ENCODE peak calls at places on chromosomes 2 and 18, in nine cellular contexts. One of them, this sample, is unnamed.

GRCh38 chr18:60469396-60469795 is 96.8 kb upstream of the MC4R start:
- DNase-seq in nephron progenitor cell: no peak
- DNase-seq in left cardiac atrium: no peak
- DNase-seq in M059J: no peak
- DNase-seq in stimulated activated CD4-positive, alpha-beta T cell treated with anti-CD3 and anti-CD28 coated beads, Interleukin-15, amount 100 ng/mL, for 1 hour: no peak
- DNase-seq in cerebellar nuclear complex: no peak
- DNase-seq in anterior cingulate cortex: no peak
- DNase-seq in H54: no peak
- DNase-seq in mucosa of gallbladder: no peak
- DNase-seq in this sample: no peak

GRCh38 chr18:10499230-10499629 is 26.6 kb upstream of the NAPG start:
- DNase-seq in H54: no peak
- DNase-seq in stimulated activated CD4-positive, alpha-beta T cell treated with anti-CD3 and anti-CD28 coated beads, Interleukin-15, amount 100 ng/mL, for 1 hour: no peak
- DNase-seq in left cardiac atrium: no peak
- DNase-seq in nephron progenitor cell: no peak
- DNase-seq in anterior cingulate cortex: no peak
- DNase-seq in M059J: no peak
- DNase-seq in cerebellar nuclear complex: no peak
- DNase-seq in mucosa of gallbladder: no peak
- DNase-seq in this sample: no peak

GRCh38 chr2:163471947-163472346 is 263.9 kb downstream of the FIGN start:
- DNase-seq in cerebellar nuclear complex: no peak
- DNase-seq in H54: no peak
- DNase-seq in left cardiac atrium: no peak
- DNase-seq in anterior cingulate cortex: no peak
- DNase-seq in stimulated activated CD4-positive, alpha-beta T cell treated with anti-CD3 and anti-CD28 coated beads, Interleukin-15, amount 100 ng/mL, for 1 hour: no peak
- DNase-seq in mucosa of gallbladder: no peak
- DNase-seq in nephron progenitor cell: no peak
- DNase-seq in M059J: peak
- DNase-seq in this sample: peak

GRCh38 chr2:234500394-234501006 is 3.6 kb upstream of the ARL4C start:
- DNase-seq in left cardiac atrium: peak
- DNase-seq in nephron progenitor cell: peak
- DNase-seq in H54: no peak
- DNase-seq in stimulated activated CD4-positive, alpha-beta T cell treated with anti-CD3 and anti-CD28 coated beads, Interleukin-15, amount 100 ng/mL, for 1 hour: peak
- DNase-seq in cerebellar nuclear complex: no peak
- DNase-seq in anterior cingulate cortex: no peak
- DNase-seq in M059J: peak
- DNase-seq in mucosa of gallbladder: peak
- DNase-seq in this sample: peak

GRCh38 chr2:203855274-203855673 is 12.3 kb upstream of the CTLA4 start:
- DNase-seq in cerebellar nuclear complex: no peak
- DNase-seq in left cardiac atrium: no peak
- DNase-seq in M059J: no peak
- DNase-seq in mucosa of gallbladder: no peak
- DNase-seq in H54: no peak
- DNase-seq in anterior cingulate cortex: no peak
- DNase-seq in stimulated activated CD4-positive, alpha-beta T cell treated with anti-CD3 and anti-CD28 coated beads, Interleukin-15, amount 100 ng/mL, for 1 hour: no peak
- DNase-seq in nephron progenitor cell: no peak
- DNase-seq in this sample: no peak

GRCh38 chr2:6074303-6074702 is 382.1 kb downstream of the SOX11 start:
- DNase-seq in mucosa of gallbladder: no peak
- DNase-seq in left cardiac atrium: no peak
- DNase-seq in cerebellar nuclear complex: no peak
- DNase-seq in anterior cingulate cortex: no peak
- DNase-seq in M059J: no peak
- DNase-seq in H54: no peak
- DNase-seq in nephron progenitor cell: no peak
- DNase-seq in stimulated activated CD4-positive, alpha-beta T cell treated with anti-CD3 and anti-CD28 coated beads, Interleukin-15, amount 100 ng/mL, for 1 hour: no peak
- DNase-seq in this sample: no peak

GRCh38 chr2:60392014-60392391 is 161.5 kb downstream of the BCL11A start:
- DNase-seq in nephron progenitor cell: no peak
- DNase-seq in H54: no peak
- DNase-seq in stimulated activated CD4-positive, alpha-beta T cell treated with anti-CD3 and anti-CD28 coated beads, Interleukin-15, amount 100 ng/mL, for 1 hour: no peak
- DNase-seq in mucosa of gallbladder: no peak
- DNase-seq in M059J: no peak
- DNase-seq in cerebellar nuclear complex: no peak
- DNase-seq in left cardiac atrium: no peak
- DNase-seq in anterior cingulate cortex: no peak
- DNase-seq in this sample: no peak

GRCh38 chr2:145593991-145594702 is 1074.2 kb upstream of the ZEB2 start:
- DNase-seq in stimulated activated CD4-positive, alpha-beta T cell treated with anti-CD3 and anti-CD28 coated beads, Interleukin-15, amount 100 ng/mL, for 1 hour: no peak
- DNase-seq in nephron progenitor cell: no peak
- DNase-seq in anterior cingulate cortex: no peak
- DNase-seq in H54: peak
- DNase-seq in M059J: peak
- DNase-seq in mucosa of gallbladder: no peak
- DNase-seq in left cardiac atrium: no peak
- DNase-seq in cerebellar nuclear complex: no peak
- DNase-seq in this sample: peak

GRCh38 chr18:25141796-25142365 is 210.1 kb downstream of the ZNF521 start:
- DNase-seq in left cardiac atrium: no peak
- DNase-seq in cerebellar nuclear complex: peak
- DNase-seq in H54: no peak
- DNase-seq in anterior cingulate cortex: no peak
- DNase-seq in nephron progenitor cell: no peak
- DNase-seq in stimulated activated CD4-positive, alpha-beta T cell treated with anti-CD3 and anti-CD28 coated beads, Interleukin-15, amount 100 ng/mL, for 1 hour: no peak
- DNase-seq in mucosa of gallbladder: no peak
- DNase-seq in M059J: no peak
- DNase-seq in this sample: no peak

GRCh38 chr2:119136093-119136492 is 22.5 kb downstream of the C1QL2 start:
- DNase-seq in stimulated activated CD4-positive, alpha-beta T cell treated with anti-CD3 and anti-CD28 coated beads, Interleukin-15, amount 100 ng/mL, for 1 hour: no peak
- DNase-seq in M059J: peak
- DNase-seq in anterior cingulate cortex: no peak
- DNase-seq in mucosa of gallbladder: no peak
- DNase-seq in nephron progenitor cell: no peak
- DNase-seq in left cardiac atrium: no peak
- DNase-seq in cerebellar nuclear complex: no peak
- DNase-seq in H54: peak
- DNase-seq in this sample: no peak

GRCh38 chr2:101516833-101517690 is 42.1 kb upstream of the RFX8 start:
- DNase-seq in nephron progenitor cell: no peak
- DNase-seq in stimulated activated CD4-positive, alpha-beta T cell treated with anti-CD3 and anti-CD28 coated beads, Interleukin-15, amount 100 ng/mL, for 1 hour: no peak
- DNase-seq in H54: peak
- DNase-seq in mucosa of gallbladder: no peak
- DNase-seq in cerebellar nuclear complex: no peak
- DNase-seq in anterior cingulate cortex: no peak
- DNase-seq in left cardiac atrium: no peak
- DNase-seq in M059J: peak
- DNase-seq in this sample: peak

GRCh38 chr2:48414980-48415764 is 114.8 kb upstream of the STON1 start:
- DNase-seq in M059J: peak
- DNase-seq in H54: no peak
- DNase-seq in cerebellar nuclear complex: peak
- DNase-seq in nephron progenitor cell: no peak
- DNase-seq in stimulated activated CD4-positive, alpha-beta T cell treated with anti-CD3 and anti-CD28 coated beads, Interleukin-15, amount 100 ng/mL, for 1 hour: no peak
- DNase-seq in mucosa of gallbladder: no peak
- DNase-seq in anterior cingulate cortex: peak
- DNase-seq in left cardiac atrium: peak
- DNase-seq in this sample: peak

GRCh38 chr2:56011624-56012023 is 88.0 kb upstream of the EFEMP1 start:
- DNase-seq in mucosa of gallbladder: no peak
- DNase-seq in M059J: no peak
- DNase-seq in cerebellar nuclear complex: no peak
- DNase-seq in left cardiac atrium: no peak
- DNase-seq in stimulated activated CD4-positive, alpha-beta T cell treated with anti-CD3 and anti-CD28 coated beads, Interleukin-15, amount 100 ng/mL, for 1 hour: no peak
- DNase-seq in anterior cingulate cortex: no peak
- DNase-seq in H54: no peak
- DNase-seq in nephron progenitor cell: no peak
- DNase-seq in this sample: no peak

GRCh38 chr2:230925443-230925878 is 419 bp upstream of the GPR55 start:
- DNase-seq in nephron progenitor cell: no peak
- DNase-seq in M059J: no peak
- DNase-seq in left cardiac atrium: no peak
- DNase-seq in stimulated activated CD4-positive, alpha-beta T cell treated with anti-CD3 and anti-CD28 coated beads, Interleukin-15, amount 100 ng/mL, for 1 hour: no peak
- DNase-seq in H54: no peak
- DNase-seq in anterior cingulate cortex: no peak
- DNase-seq in mucosa of gallbladder: no peak
- DNase-seq in cerebellar nuclear complex: no peak
- DNase-seq in this sample: no peak

GRCh38 chr2:52895726-52896340 is 871.8 kb upstream of the CHAC2 start:
- DNase-seq in cerebellar nuclear complex: no peak
- DNase-seq in nephron progenitor cell: no peak
- DNase-seq in left cardiac atrium: no peak
- DNase-seq in M059J: no peak
- DNase-seq in stimulated activated CD4-positive, alpha-beta T cell treated with anti-CD3 and anti-CD28 coated beads, Interleukin-15, amount 100 ng/mL, for 1 hour: no peak
- DNase-seq in mucosa of gallbladder: no peak
- DNase-seq in anterior cingulate cortex: peak
- DNase-seq in H54: no peak
- DNase-seq in this sample: no peak

GRCh38 chr2:55084631-55085030 is 34.4 kb upstream of the RTN4 start:
- DNase-seq in left cardiac atrium: no peak
- DNase-seq in M059J: no peak
- DNase-seq in H54: no peak
- DNase-seq in nephron progenitor cell: no peak
- DNase-seq in stimulated activated CD4-positive, alpha-beta T cell treated with anti-CD3 and anti-CD28 coated beads, Interleukin-15, amount 100 ng/mL, for 1 hour: no peak
- DNase-seq in mucosa of gallbladder: no peak
- DNase-seq in cerebellar nuclear complex: no peak
- DNase-seq in anterior cingulate cortex: no peak
- DNase-seq in this sample: no peak

GRCh38 chr2:217166241-217166640 is 306.4 kb upstream of the TNP1 start:
- DNase-seq in H54: no peak
- DNase-seq in M059J: peak
- DNase-seq in cerebellar nuclear complex: no peak
- DNase-seq in nephron progenitor cell: no peak
- DNase-seq in anterior cingulate cortex: no peak
- DNase-seq in stimulated activated CD4-positive, alpha-beta T cell treated with anti-CD3 and anti-CD28 coated beads, Interleukin-15, amount 100 ng/mL, for 1 hour: no peak
- DNase-seq in mucosa of gallbladder: no peak
- DNase-seq in left cardiac atrium: no peak
- DNase-seq in this sample: peak

GRCh38 chr18:3652380-3653262 is 202.6 kb downstream of the TGIF1 start:
- DNase-seq in nephron progenitor cell: no peak
- DNase-seq in stimulated activated CD4-positive, alpha-beta T cell treated with anti-CD3 and anti-CD28 coated beads, Interleukin-15, amount 100 ng/mL, for 1 hour: peak
- DNase-seq in H54: peak
- DNase-seq in M059J: peak
- DNase-seq in left cardiac atrium: peak
- DNase-seq in anterior cingulate cortex: peak
- DNase-seq in mucosa of gallbladder: peak
- DNase-seq in cerebellar nuclear complex: no peak
- DNase-seq in this sample: peak

GRCh38 chr2:240965296-240965904 is 33.0 kb upstream of the SNED1 start:
- DNase-seq in M059J: no peak
- DNase-seq in cerebellar nuclear complex: no peak
- DNase-seq in stimulated activated CD4-positive, alpha-beta T cell treated with anti-CD3 and anti-CD28 coated beads, Interleukin-15, amount 100 ng/mL, for 1 hour: no peak
- DNase-seq in anterior cingulate cortex: no peak
- DNase-seq in mucosa of gallbladder: no peak
- DNase-seq in H54: no peak
- DNase-seq in left cardiac atrium: no peak
- DNase-seq in nephron progenitor cell: no peak
- DNase-seq in this sample: no peak

GRCh38 chr2:151525872-151526271 is 116.2 kb downstream of the RIF1 start:
- DNase-seq in mucosa of gallbladder: no peak
- DNase-seq in H54: no peak
- DNase-seq in cerebellar nuclear complex: no peak
- DNase-seq in stimulated activated CD4-positive, alpha-beta T cell treated with anti-CD3 and anti-CD28 coated beads, Interleukin-15, amount 100 ng/mL, for 1 hour: no peak
- DNase-seq in anterior cingulate cortex: no peak
- DNase-seq in left cardiac atrium: no peak
- DNase-seq in M059J: no peak
- DNase-seq in nephron progenitor cell: no peak
- DNase-seq in this sample: no peak

GRCh38 chr2:134348239-134348638 is 94.4 kb downstream of the MGAT5 start:
- DNase-seq in mucosa of gallbladder: no peak
- DNase-seq in stimulated activated CD4-positive, alpha-beta T cell treated with anti-CD3 and anti-CD28 coated beads, Interleukin-15, amount 100 ng/mL, for 1 hour: no peak
- DNase-seq in anterior cingulate cortex: no peak
- DNase-seq in cerebellar nuclear complex: no peak
- DNase-seq in nephron progenitor cell: no peak
- DNase-seq in M059J: peak
- DNase-seq in H54: no peak
- DNase-seq in left cardiac atrium: no peak
- DNase-seq in this sample: peak

GRCh38 chr2:231752056-231752455 is 29.0 kb downstream of the PDE6D start:
- DNase-seq in anterior cingulate cortex: no peak
- DNase-seq in cerebellar nuclear complex: no peak
- DNase-seq in M059J: no peak
- DNase-seq in nephron progenitor cell: no peak
- DNase-seq in stimulated activated CD4-positive, alpha-beta T cell treated with anti-CD3 and anti-CD28 coated beads, Interleukin-15, amount 100 ng/mL, for 1 hour: no peak
- DNase-seq in left cardiac atrium: no peak
- DNase-seq in mucosa of gallbladder: no peak
- DNase-seq in H54: no peak
- DNase-seq in this sample: no peak

GRCh38 chr2:145987797-145988196 is 1467.9 kb upstream of the ZEB2 start:
- DNase-seq in nephron progenitor cell: no peak
- DNase-seq in anterior cingulate cortex: no peak
- DNase-seq in left cardiac atrium: no peak
- DNase-seq in H54: no peak
- DNase-seq in cerebellar nuclear complex: no peak
- DNase-seq in stimulated activated CD4-positive, alpha-beta T cell treated with anti-CD3 and anti-CD28 coated beads, Interleukin-15, amount 100 ng/mL, for 1 hour: no peak
- DNase-seq in mucosa of gallbladder: no peak
- DNase-seq in M059J: no peak
- DNase-seq in this sample: no peak

GRCh38 chr2:126527836-126528490 is 128.0 kb upstream of the GYPC start:
- DNase-seq in nephron progenitor cell: peak
- DNase-seq in M059J: peak
- DNase-seq in stimulated activated CD4-positive, alpha-beta T cell treated with anti-CD3 and anti-CD28 coated beads, Interleukin-15, amount 100 ng/mL, for 1 hour: peak
- DNase-seq in left cardiac atrium: peak
- DNase-seq in H54: peak
- DNase-seq in mucosa of gallbladder: peak
- DNase-seq in cerebellar nuclear complex: no peak
- DNase-seq in anterior cingulate cortex: no peak
- DNase-seq in this sample: peak

GRCh38 chr2:105510761-105511669 is 112.2 kb upstream of the FHL2 start:
- DNase-seq in mucosa of gallbladder: no peak
- DNase-seq in M059J: peak
- DNase-seq in anterior cingulate cortex: no peak
- DNase-seq in H54: no peak
- DNase-seq in cerebellar nuclear complex: no peak
- DNase-seq in left cardiac atrium: no peak
- DNase-seq in stimulated activated CD4-positive, alpha-beta T cell treated with anti-CD3 and anti-CD28 coated beads, Interleukin-15, amount 100 ng/mL, for 1 hour: no peak
- DNase-seq in nephron progenitor cell: no peak
- DNase-seq in this sample: no peak

GRCh38 chr2:219381448-219381847 is 6.3 kb downstream of the DNPEP start:
- DNase-seq in cerebellar nuclear complex: no peak
- DNase-seq in M059J: no peak
- DNase-seq in stimulated activated CD4-positive, alpha-beta T cell treated with anti-CD3 and anti-CD28 coated beads, Interleukin-15, amount 100 ng/mL, for 1 hour: no peak
- DNase-seq in H54: no peak
- DNase-seq in anterior cingulate cortex: no peak
- DNase-seq in nephron progenitor cell: no peak
- DNase-seq in mucosa of gallbladder: no peak
- DNase-seq in left cardiac atrium: no peak
- DNase-seq in this sample: no peak

GRCh38 chr2:173099271-173099670 is 23.6 kb downstream of the MAP3K20 start:
- DNase-seq in mucosa of gallbladder: no peak
- DNase-seq in left cardiac atrium: no peak
- DNase-seq in anterior cingulate cortex: no peak
- DNase-seq in cerebellar nuclear complex: no peak
- DNase-seq in nephron progenitor cell: no peak
- DNase-seq in M059J: no peak
- DNase-seq in H54: no peak
- DNase-seq in stimulated activated CD4-positive, alpha-beta T cell treated with anti-CD3 and anti-CD28 coated beads, Interleukin-15, amount 100 ng/mL, for 1 hour: no peak
- DNase-seq in this sample: no peak

GRCh38 chr2:236163483-236164200 is 4.5 kb downstream of the GBX2 start:
- DNase-seq in mucosa of gallbladder: no peak
- DNase-seq in stimulated activated CD4-positive, alpha-beta T cell treated with anti-CD3 and anti-CD28 coated beads, Interleukin-15, amount 100 ng/mL, for 1 hour: no peak
- DNase-seq in H54: no peak
- DNase-seq in left cardiac atrium: no peak
- DNase-seq in nephron progenitor cell: no peak
- DNase-seq in cerebellar nuclear complex: no peak
- DNase-seq in anterior cingulate cortex: no peak
- DNase-seq in M059J: no peak
- DNase-seq in this sample: peak

GRCh38 chr2:69735696-69736095 is 6.2 kb upstream of the ANXA4 start:
- DNase-seq in nephron progenitor cell: no peak
- DNase-seq in H54: no peak
- DNase-seq in M059J: no peak
- DNase-seq in cerebellar nuclear complex: no peak
- DNase-seq in anterior cingulate cortex: no peak
- DNase-seq in stimulated activated CD4-positive, alpha-beta T cell treated with anti-CD3 and anti-CD28 coated beads, Interleukin-15, amount 100 ng/mL, for 1 hour: no peak
- DNase-seq in mucosa of gallbladder: peak
- DNase-seq in left cardiac atrium: no peak
- DNase-seq in this sample: no peak